ENCODE peak calls at places on chromosomes 2 and 18, in seven cellular contexts. Z is left ventricle myocardium superior, W is AG08395, V is fibroblast of villous mesenchyme, O is cerebellar cortex, D is fibroblast of gingiva, I is brain microvascular endothelial cell. A is an unnamed sample.

GRCh38 chr2:27832396-27832795 is 57.8 kb downstream of the RBKS start:
- DNase-seq in Z (no peak), W (peak), V (peak), O (no peak), D (peak), I (peak), A (peak)

GRCh38 chr2:128289439-128289838 is 29.2 kb downstream of the HS6ST1 start:
- DNase-seq in Z (peak), W (no peak), V (no peak), O (no peak), D (no peak), I (no peak), A (no peak)

GRCh38 chr18:22688877-22689496 is 244.1 kb upstream of the RBBP8 start:
- DNase-seq in Z (no peak), W (no peak), V (no peak), O (no peak), D (no peak), I (no peak), A (no peak)

GRCh38 chr2:529425-529824 is 147.8 kb downstream of the TMEM18 start:
- DNase-seq in Z (no peak), W (peak), V (peak), O (peak), D (no peak), I (peak), A (no peak)

GRCh38 chr2:12642855-12643254 is 73.9 kb upstream of the TRIB2 start:
- DNase-seq in Z (no peak), W (no peak), V (no peak), O (no peak), D (no peak), I (no peak), A (no peak)

GRCh38 chr2:55490554-55490953 is 29.0 kb upstream of the CFAP36 start:
- DNase-seq in Z (peak), W (peak), V (peak), O (no peak), D (peak), I (peak), A (peak)

GRCh38 chr18:36963464-36963863 is 134.5 kb downstream of the KIAA1328 start:
- DNase-seq in Z (no peak), W (no peak), V (no peak), O (no peak), D (no peak), I (no peak), A (no peak)

GRCh38 chr2:202965810-202966454 is 48.7 kb upstream of the NBEAL1 start:
- DNase-seq in Z (no peak), W (no peak), V (peak), O (no peak), D (peak), I (peak), A (peak)

GRCh38 chr2:160295519-160296231 is 95.6 kb upstream of the ITGB6 start:
- DNase-seq in Z (no peak), W (no peak), V (no peak), O (no peak), D (no peak), I (no peak), A (no peak)

GRCh38 chr2:160408575-160409291 is 84.9 kb downstream of the RBMS1 start:
- DNase-seq in Z (no peak), W (no peak), V (peak), O (peak), D (no peak), I (no peak), A (peak)

GRCh38 chr2:105777071-105777482 is 32.4 kb downstream of the NCK2 start:
- DNase-seq in Z (no peak), W (no peak), V (no peak), O (no peak), D (no peak), I (no peak), A (no peak)

GRCh38 chr18:7319161-7319560 is 88.3 kb downstream of the LRRC30 start:
- DNase-seq in Z (no peak), W (no peak), V (no peak), O (no peak), D (no peak), I (no peak), A (no peak)

GRCh38 chr2:119216994-119217393 is 6.6 kb upstream of the STEAP3 start:
- DNase-seq in Z (no peak), W (no peak), V (no peak), O (no peak), D (no peak), I (no peak), A (no peak)

GRCh38 chr18:74282359-74283254 is 9.2 kb downstream of the CYB5A start:
- DNase-seq in Z (no peak), W (no peak), V (no peak), O (no peak), D (no peak), I (no peak), A (no peak)

GRCh38 chr2:144322379-144322778 is 197.5 kb downstream of the ZEB2 start:
- DNase-seq in Z (no peak), W (peak), V (peak), O (no peak), D (peak), I (no peak), A (no peak)

GRCh38 chr2:71600572-71600971 is 147.2 kb downstream of the DYSF start:
- DNase-seq in Z (peak), W (no peak), V (no peak), O (no peak), D (no peak), I (no peak), A (no peak)

GRCh38 chr2:241659150-241659739 is 21.8 kb downstream of the ATG4B start:
- DNase-seq in Z (peak), W (peak), V (peak), O (peak), D (peak), I (peak), A (peak)

GRCh38 chr2:67899187-67899586 is 163.6 kb downstream of the C1D start:
- DNase-seq in Z (no peak), W (no peak), V (no peak), O (no peak), D (no peak), I (no peak), A (no peak)

GRCh38 chr2:151379191-151379590 is 21.8 kb downstream of the TNFAIP6 start:
- DNase-seq in Z (no peak), W (no peak), V (peak), O (no peak), D (peak), I (no peak), A (peak)

GRCh38 chr2:149648282-149649030 is 60.9 kb upstream of the MMADHC start:
- DNase-seq in Z (peak), W (peak), V (peak), O (peak), D (peak), I (peak), A (peak)

GRCh38 chr2:111673526-111673925 is 210.5 kb downstream of the ANAPC1 start:
- DNase-seq in Z (no peak), W (no peak), V (no peak), O (no peak), D (no peak), I (no peak), A (no peak)

GRCh38 chr2:196991061-196991460 is 64.6 kb upstream of the PGAP1 start:
- DNase-seq in Z (no peak), W (no peak), V (no peak), O (no peak), D (no peak), I (no peak), A (no peak)

GRCh38 chr18:77705301-77705700 is 455.7 kb downstream of the GALR1 start:
- DNase-seq in Z (no peak), W (no peak), V (no peak), O (no peak), D (no peak), I (no peak), A (no peak)

GRCh38 chr18:63559567-63560491 is 17.7 kb downstream of the SERPINB12 start:
- DNase-seq in Z (no peak), W (no peak), V (no peak), O (no peak), D (no peak), I (no peak), A (no peak)

GRCh38 chr18:30675905-30676620 is 366.5 kb downstream of the DSC3 start:
- DNase-seq in Z (no peak), W (no peak), V (no peak), O (peak), D (no peak), I (no peak), A (no peak)

GRCh38 chr2:102826904-102827303 is 65.1 kb downstream of the TMEM182 start:
- DNase-seq in Z (peak), W (no peak), V (no peak), O (peak), D (peak), I (peak), A (peak)

GRCh38 chr18:62788111-62788510 is 72.8 kb downstream of the PHLPP1 start:
- DNase-seq in Z (no peak), W (no peak), V (no peak), O (no peak), D (no peak), I (no peak), A (no peak)

GRCh38 chr2:43818761-43819160 is 19.9 kb downstream of the ABCG5 start:
- DNase-seq in Z (no peak), W (peak), V (peak), O (no peak), D (peak), I (peak), A (peak)

GRCh38 chr18:50203801-50204604 is 9.1 kb upstream of the MYO5B start:
- DNase-seq in Z (no peak), W (peak), V (peak), O (peak), D (peak), I (peak), A (peak)

GRCh38 chr2:14220101-14220500 is 412.4 kb upstream of the LRATD1 start:
- DNase-seq in Z (no peak), W (peak), V (no peak), O (no peak), D (no peak), I (peak), A (peak)

GRCh38 chr2:168137510-168138180 is 109.8 kb downstream of the STK39 start:
- DNase-seq in Z (no peak), W (no peak), V (no peak), O (no peak), D (no peak), I (no peak), A (no peak)

GRCh38 chr2:56299166-56299806 is 115.5 kb downstream of the CCDC85A start:
- DNase-seq in Z (no peak), W (peak), V (no peak), O (peak), D (peak), I (no peak), A (no peak)

GRCh38 chr2:39631715-39632114 is 34.0 kb upstream of the TMEM178A start:
- DNase-seq in Z (no peak), W (peak), V (peak), O (no peak), D (no peak), I (peak), A (peak)

GRCh38 chr18:74380916-74381315 is 65.3 kb downstream of the C18orf63 start:
- DNase-seq in Z (no peak), W (no peak), V (no peak), O (no peak), D (no peak), I (no peak), A (no peak)

GRCh38 chr2:12506846-12507245 is 209.9 kb upstream of the TRIB2 start:
- DNase-seq in Z (no peak), W (no peak), V (no peak), O (no peak), D (no peak), I (no peak), A (no peak)

A was measured in mesenchymal stem cell.